ENCODE peak calls at places on chromosome 11, in seven cellular contexts. R is K562, L is endothelial cell of umbilical vein, K is prostate gland, F is breast epithelium, C is sigmoid colon, N is HCT116. S is an unnamed sample.

GRCh38 chr11:12897867-12898266 is 111.2 kb upstream of the RASSF10 start:
- DNase-seq in R (no peak), L (no peak), K (no peak), F (no peak), C (no peak), N (no peak), S (no peak)

GRCh38 chr11:8959546-8960166 is 4.6 kb downstream of the TMEM9B start:
- DNase-seq in R (peak; percentile 74), L (peak; percentile 87), K (peak; percentile 40), F (no peak), C (no peak), N (peak; percentile 67), S (no peak)

GRCh38 chr11:6737872-6738466 is 33.8 kb downstream of the OR2AG2 start:
- DNase-seq in R (peak; percentile 62), L (peak; percentile 64), K (no peak), F (no peak), C (no peak), N (peak; percentile 43), S (peak; percentile 65)

GRCh38 chr11:12669930-12670329 is 4.3 kb upstream of the TEAD1 start:
- DNase-seq in R (no peak), L (no peak), K (no peak), F (no peak), C (no peak), N (no peak), S (no peak)

GRCh38 chr11:118058311-118059230 is 18.3 kb upstream of the TMPRSS4 start:
- DNase-seq in R (no peak), L (no peak), K (no peak), F (no peak), C (peak; percentile 42), N (no peak), S (no peak)

GRCh38 chr11:30619767-30620166 is 33.6 kb upstream of the MPPED2 start:
- DNase-seq in R (no peak), L (no peak), K (no peak), F (no peak), C (no peak), N (no peak), S (no peak)

GRCh38 chr11:14641801-14642200 is 1.8 kb upstream of the PDE3B start:
- DNase-seq in R (no peak), L (no peak), K (peak; percentile 36), F (no peak), C (no peak), N (no peak), S (no peak)

GRCh38 chr11:115197433-115197832 is 306.8 kb downstream of the CADM1 start:
- DNase-seq in R (no peak), L (no peak), K (no peak), F (no peak), C (no peak), N (no peak), S (no peak)

GRCh38 chr11:130314184-130314748 is 451 bp downstream of the ZBTB44 start:
- DNase-seq in R (peak; percentile 83), L (peak; percentile 61), K (peak; percentile 61), F (peak; percentile 39), C (peak; percentile 75), N (peak; percentile 10), S (peak; percentile 74)

GRCh38 chr11:1041936-1042608 is 5.6 kb upstream of the MUC6 start:
- DNase-seq in R (peak; percentile 66), L (no peak), K (no peak), F (no peak), C (peak; percentile 38), N (no peak), S (peak; percentile 84)
- TF ChIP-seq CTCF in R (peak; percentile 22), L (no peak), K (no peak), F (no peak), C (no peak), N (no peak), S (no peak)

GRCh38 chr11:19724765-19725164 is 12.1 kb downstream of the NAV2 start:
- DNase-seq in R (no peak), L (no peak), K (no peak), F (no peak), C (no peak), N (no peak), S (no peak)
- H3K27ac ChIP-seq in R (no peak overlapping the region), L (no peak overlapping the region), K (peak overlapping the region; percentile 58), F (peak overlapping the region; percentile 86), C (peak overlapping the region; percentile 98), N (no peak overlapping the region), S (peak overlapping the region; percentile 79)

GRCh38 chr11:74707182-74707581 is 24.0 kb downstream of the CHRDL2 start:
- DNase-seq in R (no peak), L (no peak), K (no peak), F (no peak), C (no peak), N (no peak), S (no peak)

GRCh38 chr11:74703211-74703610 is 28.0 kb downstream of the CHRDL2 start:
- DNase-seq in R (no peak), L (no peak), K (no peak), F (no peak), C (no peak), N (no peak), S (no peak)

GRCh38 chr11:74701351-74701750 is 29.9 kb downstream of the CHRDL2 start:
- DNase-seq in R (peak; percentile 61), L (no peak), K (no peak), F (no peak), C (no peak), N (peak; percentile 23), S (no peak)

GRCh38 chr11:74699615-74700396 is 31.4 kb downstream of the CHRDL2 start:
- DNase-seq in R (no peak), L (no peak), K (no peak), F (no peak), C (no peak), N (no peak), S (no peak)

GRCh38 chr11:74702383-74703007 is 28.7 kb downstream of the CHRDL2 start:
- DNase-seq in R (peak; percentile 79), L (peak; percentile 73), K (no peak), F (peak; percentile 47), C (peak; percentile 86), N (peak; percentile 38), S (peak; percentile 74)
- TF ChIP-seq POLR2AphosphoS5 in R (no peak), L (no peak), K (no peak), F (no peak), C (no peak), N (no peak), S (no peak)

GRCh38 chr11:31958086-31958735 is 132.7 kb upstream of the RCN1 start:
- DNase-seq in R (peak; percentile 72), L (peak; percentile 44), K (no peak), F (no peak), C (no peak), N (peak; percentile 40), S (peak; percentile 60)
- TF ChIP-seq CTCF in R (peak; percentile 78), L (peak; percentile 90), K (no peak), F (no peak), C (peak; percentile 28), N (peak; percentile 96), S (peak; percentile 48)

S was measured in stomach.